ENCODE peak calls at places on chromosomes 6 and 20, in seven cellular contexts. A is PC-3, Z is heart left ventricle, L is K562, N is IMR-90, C is cardiac fibroblast, M is SJCRH30. V is an unnamed sample.

GRCh38 chr20:7285918-7286556 is 518.6 kb downstream of the BMP2 start:
- DNase-seq in A (peak), Z (peak), L (peak), N (peak), C (peak), M (peak), V (peak)

GRCh38 chr6:147212618-147213017 is 8.4 kb downstream of the STXBP5 start:
- DNase-seq in A (no peak), Z (no peak), L (no peak), N (no peak), C (no peak), M (no peak), V (no peak)

GRCh38 chr6:26312096-26312463 is 52.9 kb upstream of the BTN3A2 start:
- DNase-seq in A (peak), Z (no peak), L (no peak), N (no peak), C (no peak), M (no peak), V (no peak)

GRCh38 chr6:112434896-112435295 is 87.8 kb downstream of the RFPL4B start:
- DNase-seq in A (no peak), Z (no peak), L (no peak), N (no peak), C (no peak), M (no peak), V (no peak)

GRCh38 chr6:77740380-77740779 is 87.5 kb downstream of the MEI4 start:
- DNase-seq in A (peak), Z (no peak), L (peak), N (peak), C (peak), M (peak), V (no peak)

GRCh38 chr6:12009180-12009748 is 2.8 kb upstream of the HIVEP1 start:
- DNase-seq in A (peak), Z (no peak), L (no peak), N (no peak), C (no peak), M (no peak), V (no peak)

GRCh38 chr6:154653853-154654252 is 79.4 kb upstream of the SCAF8 start:
- DNase-seq in A (peak), Z (peak), L (no peak), N (peak), C (peak), M (no peak), V (no peak)

GRCh38 chr20:18431206-18431605 is 35.6 kb downstream of the DZANK1 start:
- DNase-seq in A (no peak), Z (no peak), L (no peak), N (no peak), C (no peak), M (no peak), V (no peak)

GRCh38 chr6:83180396-83180950 is 12.6 kb downstream of the PGM3 start:
- DNase-seq in A (no peak), Z (no peak), L (no peak), N (no peak), C (no peak), M (no peak), V (no peak)

GRCh38 chr20:3199976-3200755 is 4.3 kb downstream of the DDRGK1 start:
- DNase-seq in A (no peak), Z (no peak), L (no peak), N (no peak), C (no peak), M (no peak), V (no peak)

GRCh38 chr6:2103644-2104523 is 141.5 kb downstream of the GMDS start:
- DNase-seq in A (peak), Z (no peak), L (no peak), N (peak), C (peak), M (peak), V (no peak)

GRCh38 chr6:111730835-111731234 is 125.2 kb upstream of the TRAF3IP2 start:
- DNase-seq in A (no peak), Z (no peak), L (no peak), N (no peak), C (no peak), M (peak), V (no peak)

GRCh38 chr20:49690899-49691620 is 22.6 kb downstream of the B4GALT5 start:
- DNase-seq in A (peak), Z (no peak), L (no peak), N (peak), C (peak), M (no peak), V (no peak)

GRCh38 chr6:109236140-109237081 is 141.1 kb downstream of the CEP57L1 start:
- DNase-seq in A (no peak), Z (peak), L (peak), N (no peak), C (no peak), M (no peak), V (peak)

GRCh38 chr6:43009124-43009523 is 4.6 kb downstream of the MEA1 start:
- DNase-seq in A (peak), Z (peak), L (peak), N (peak), C (peak), M (peak), V (no peak)

GRCh38 chr6:41257369-41258195 is 28.9 kb downstream of the TREM1 start:
- DNase-seq in A (peak), Z (no peak), L (no peak), N (peak), C (peak), M (peak), V (no peak)

GRCh38 chr6:151186931-151187330 is 52.8 kb upstream of the AKAP12 start:
- DNase-seq in A (no peak), Z (no peak), L (no peak), N (no peak), C (no peak), M (no peak), V (no peak)

GRCh38 chr20:31817461-31817860 is 1.7 kb upstream of the MYLK2 start:
- DNase-seq in A (no peak), Z (no peak), L (no peak), N (no peak), C (no peak), M (no peak), V (no peak)

GRCh38 chr6:11654876-11655275 is 117.3 kb downstream of the TMEM170B start:
- DNase-seq in A (no peak), Z (no peak), L (no peak), N (peak), C (peak), M (no peak), V (no peak)

GRCh38 chr6:148556415-148556814 is 190.4 kb upstream of the UST start:
- DNase-seq in A (no peak), Z (no peak), L (no peak), N (no peak), C (no peak), M (no peak), V (peak)

GRCh38 chr6:47098570-47098993 is 56.5 kb upstream of the ADGRF1 start:
- DNase-seq in A (no peak), Z (peak), L (no peak), N (peak), C (peak), M (no peak), V (no peak)

GRCh38 chr6:21227486-21227885 is 366.1 kb upstream of the SOX4 start:
- DNase-seq in A (peak), Z (no peak), L (no peak), N (peak), C (peak), M (no peak), V (no peak)

GRCh38 chr20:20425785-20426471 is 58.0 kb downstream of the INSM1 start:
- DNase-seq in A (no peak), Z (no peak), L (no peak), N (peak), C (no peak), M (no peak), V (no peak)

GRCh38 chr6:123802351-123802696 is 1.3 kb upstream of the NKAIN2 start:
- DNase-seq in A (peak), Z (no peak), L (no peak), N (no peak), C (no peak), M (no peak), V (no peak)

GRCh38 chr6:34506718-34507117 is 40.8 kb downstream of the PACSIN1 start:
- DNase-seq in A (no peak), Z (no peak), L (no peak), N (no peak), C (no peak), M (no peak), V (peak)

GRCh38 chr6:157929765-157930319 is 51.8 kb upstream of the SYNJ2 start:
- DNase-seq in A (no peak), Z (no peak), L (no peak), N (no peak), C (no peak), M (no peak), V (no peak)

GRCh38 chr6:42100029-42100901 is 42.2 kb downstream of the C6orf132 start:
- DNase-seq in A (peak), Z (no peak), L (peak), N (peak), C (peak), M (no peak), V (no peak)

GRCh38 chr6:137715589-137716045 is 151.4 kb upstream of the TNFAIP3 start:
- DNase-seq in A (no peak), Z (no peak), L (no peak), N (peak), C (no peak), M (no peak), V (no peak)

GRCh38 chr6:29589423-29590048 is 4.6 kb downstream of the OR2H2 start:
- DNase-seq in A (peak), Z (no peak), L (peak), N (peak), C (peak), M (peak), V (no peak)

GRCh38 chr20:64246616-64247311 is 8.8 kb upstream of the PCMTD2 start:
- DNase-seq in A (no peak), Z (no peak), L (no peak), N (no peak), C (no peak), M (no peak), V (no peak)

GRCh38 chr20:41717464-41717863 is 99.3 kb upstream of the CHD6 start:
- DNase-seq in A (no peak), Z (no peak), L (no peak), N (no peak), C (peak), M (peak), V (no peak)

GRCh38 chr6:28943557-28944411 is 20.0 kb upstream of the TRIM27 start:
- DNase-seq in A (peak), Z (peak), L (peak), N (peak), C (peak), M (peak), V (peak)

GRCh38 chr6:40845588-40845987 is 193.4 kb downstream of the UNC5CL start:
- DNase-seq in A (peak), Z (no peak), L (no peak), N (peak), C (peak), M (peak), V (no peak)

GRCh38 chr6:169939554-169940164 is 188.2 kb downstream of the ERMARD start:
- DNase-seq in A (no peak), Z (no peak), L (no peak), N (no peak), C (no peak), M (no peak), V (no peak)

GRCh38 chr6:87731818-87732661 is 30.0 kb upstream of the AKIRIN2 start:
- DNase-seq in A (peak), Z (peak), L (no peak), N (peak), C (peak), M (peak), V (peak)

GRCh38 chr6:24408719-24409410 is 6.1 kb downstream of the MRS2 start:
- DNase-seq in A (no peak), Z (no peak), L (no peak), N (no peak), C (no peak), M (no peak), V (no peak)

GRCh38 chr6:116847234-116847633 is 18.4 kb upstream of the GPRC6A start:
- DNase-seq in A (peak), Z (no peak), L (no peak), N (peak), C (peak), M (peak), V (no peak)

GRCh38 chr6:14228571-14228970 is 111.0 kb downstream of the CD83 start:
- DNase-seq in A (no peak), Z (no peak), L (no peak), N (peak), C (peak), M (no peak), V (no peak)

GRCh38 chr20:58514321-58515239 is 619 bp downstream of the APCDD1L start:
- DNase-seq in A (no peak), Z (no peak), L (no peak), N (peak), C (peak), M (no peak), V (no peak)
- H3K4me3 ChIP-seq in A (peak), Z (peak), L (no peak), N (peak), C (peak), M (no peak), V (no peak)

GRCh38 chr6:45480697-45481415 is 103.1 kb upstream of the SUPT3H start:
- DNase-seq in A (no peak), Z (no peak), L (no peak), N (no peak), C (no peak), M (no peak), V (no peak)
- H3K4me3 ChIP-seq in A (no peak), Z (peak), L (no peak), N (no peak), C (no peak), M (no peak), V (no peak)

GRCh38 chr6:56176741-56177140 is 70.6 kb downstream of the COL21A1 start:
- DNase-seq in A (no peak), Z (no peak), L (no peak), N (no peak), C (no peak), M (no peak), V (no peak)
- H3K4me3 ChIP-seq in A (no peak), Z (no peak), L (no peak), N (no peak), C (no peak), M (no peak), V (no peak)

GRCh38 chr6:133889557-133890301 is 816 bp downstream of the TCF21 start:
- DNase-seq in A (no peak), Z (peak), L (no peak), N (peak), C (peak), M (no peak), V (peak)

GRCh38 chr6:133890941-133891813 is 2.3 kb downstream of the TCF21 start:
- DNase-seq in A (no peak), Z (no peak), L (no peak), N (peak), C (peak), M (no peak), V (peak)

GRCh38 chr6:133887478-133887877 is 1.4 kb upstream of the TCF21 start:
- DNase-seq in A (no peak), Z (no peak), L (no peak), N (no peak), C (no peak), M (no peak), V (no peak)

GRCh38 chr6:133891814-133892443 is 3.0 kb downstream of the TCF21 start:
- DNase-seq in A (no peak), Z (no peak), L (no peak), N (no peak), C (no peak), M (no peak), V (no peak)

GRCh38 chr6:133888931-133889556 is at the start of gene TCF21:
- DNase-seq in A (no peak), Z (peak), L (no peak), N (peak), C (peak), M (no peak), V (no peak)
- H3K4me3 ChIP-seq in A (no peak), Z (peak), L (no peak), N (peak), C (peak), M (no peak), V (peak)

GRCh38 chr6:118704911-118705310 is 53.5 kb upstream of the CEP85L start:
- DNase-seq in A (no peak), Z (no peak), L (no peak), N (no peak), C (peak), M (no peak), V (no peak)

GRCh38 chr6:118708736-118709135 is 57.3 kb upstream of the CEP85L start:
- DNase-seq in A (peak), Z (no peak), L (no peak), N (peak), C (peak), M (no peak), V (no peak)

GRCh38 chr6:118706702-118707101 is 55.3 kb upstream of the CEP85L start:
- DNase-seq in A (no peak), Z (no peak), L (no peak), N (no peak), C (no peak), M (no peak), V (no peak)

GRCh38 chr6:118708055-118708454 is 56.7 kb upstream of the CEP85L start:
- DNase-seq in A (peak), Z (no peak), L (no peak), N (peak), C (peak), M (no peak), V (no peak)

GRCh38 chr6:118705799-118706481 is 54.5 kb upstream of the CEP85L start:
- DNase-seq in A (no peak), Z (no peak), L (no peak), N (peak), C (peak), M (peak), V (no peak)
- H3K4me3 ChIP-seq in A (no peak), Z (peak), L (no peak), N (peak), C (peak), M (peak), V (peak)

GRCh38 chr6:75096986-75097385 is 108.9 kb downstream of the COL12A1 start:
- DNase-seq in A (no peak), Z (no peak), L (no peak), N (no peak), C (no peak), M (no peak), V (no peak)

GRCh38 chr6:75103411-75103810 is 102.4 kb downstream of the COL12A1 start:
- DNase-seq in A (no peak), Z (no peak), L (no peak), N (no peak), C (no peak), M (no peak), V (no peak)

GRCh38 chr6:75101896-75102680 is 103.8 kb downstream of the COL12A1 start:
- DNase-seq in A (no peak), Z (no peak), L (no peak), N (peak), C (peak), M (no peak), V (no peak)

GRCh38 chr6:75094614-75095321 is 111.1 kb downstream of the COL12A1 start:
- DNase-seq in A (no peak), Z (no peak), L (no peak), N (peak), C (peak), M (no peak), V (no peak)

GRCh38 chr6:75098709-75099108 is 107.1 kb downstream of the COL12A1 start:
- DNase-seq in A (peak), Z (peak), L (no peak), N (peak), C (peak), M (peak), V (no peak)
- H3K4me3 ChIP-seq in A (no peak), Z (no peak), L (no peak), N (no peak), C (no peak), M (no peak), V (no peak)

GRCh38 chr6:90025418-90026089 is 131.3 kb downstream of the GJA10 start:
- DNase-seq in A (peak), Z (no peak), L (no peak), N (peak), C (peak), M (peak), V (no peak)
- H3K4me3 ChIP-seq in A (no peak), Z (no peak), L (no peak), N (no peak), C (no peak), M (no peak), V (no peak)

GRCh38 chr20:15642099-15642498 is 931.1 kb downstream of the KIF16B start:
- DNase-seq in A (no peak), Z (no peak), L (no peak), N (no peak), C (no peak), M (no peak), V (no peak)

GRCh38 chr20:15639839-15640238 is 933.4 kb downstream of the KIF16B start:
- DNase-seq in A (no peak), Z (no peak), L (no peak), N (no peak), C (no peak), M (no peak), V (no peak)

GRCh38 chr20:15638781-15639180 is 934.5 kb downstream of the KIF16B start:
- DNase-seq in A (no peak), Z (no peak), L (no peak), N (no peak), C (no peak), M (no peak), V (no peak)

GRCh38 chr20:15643713-15644112 is 929.5 kb downstream of the KIF16B start:
- DNase-seq in A (peak), Z (no peak), L (no peak), N (peak), C (peak), M (no peak), V (no peak)

GRCh38 chr20:15642676-15643075 is 930.6 kb downstream of the KIF16B start:
- DNase-seq in A (peak), Z (no peak), L (no peak), N (peak), C (peak), M (no peak), V (no peak)
- H3K4me3 ChIP-seq in A (no peak), Z (no peak), L (no peak), N (no peak), C (no peak), M (no peak), V (no peak)

GRCh38 chr6:113633638-113634037 is 223.5 kb upstream of the MARCKS start:
- DNase-seq in A (no peak), Z (no peak), L (no peak), N (no peak), C (no peak), M (no peak), V (no peak)

GRCh38 chr6:113630738-113631535 is 226.2 kb upstream of the MARCKS start:
- DNase-seq in A (peak), Z (no peak), L (no peak), N (peak), C (peak), M (no peak), V (no peak)

GRCh38 chr6:113631616-113632015 is 225.5 kb upstream of the MARCKS start:
- DNase-seq in A (no peak), Z (no peak), L (no peak), N (no peak), C (no peak), M (no peak), V (no peak)

GRCh38 chr6:113630365-113630737 is 226.8 kb upstream of the MARCKS start:
- DNase-seq in A (no peak), Z (no peak), L (no peak), N (peak), C (peak), M (no peak), V (no peak)

GRCh38 chr6:113632220-113632864 is 224.8 kb upstream of the MARCKS start:
- DNase-seq in A (peak), Z (peak), L (no peak), N (peak), C (peak), M (no peak), V (no peak)
- H3K4me3 ChIP-seq in A (peak), Z (peak), L (no peak), N (peak), C (peak), M (no peak), V (peak)

V was measured in lower lobe of right lung.